ENCODE peak calls at places on chromosomes 4 and X, in ten cellular contexts. V is psoas muscle, X is lung, D is cardiac muscle cell, F is neural progenitor cell, H is K562, O is DND-41, E is HCT116, K is heart left ventricle, U is Panc1. P is an unnamed sample. For H3K9me3, the result is how much of the 10 kb centered on the place peaks cover.

GRCh38 chr4:29326004-29326403 is 1394.2 kb upstream of the PCDH7 start:
- DNase-seq in V (no peak), X (no peak), D (no peak), F (no peak), H (no peak), O (no peak), E (no peak), K (no peak), U (no peak), P (no peak)

GRCh38 chr4:182179105-182179504 is 64.1 kb upstream of the TENM3 start:
- DNase-seq in V (no peak), X (no peak), D (no peak), F (peak), H (no peak), O (no peak), E (no peak), K (no peak), U (no peak), P (no peak)

GRCh38 chrX:80335062-80335830 is 85.0 kb upstream of the TENT5D start:
- DNase-seq in V (peak), X (peak), D (peak), F (peak), H (no peak), O (no peak), E (no peak), K (peak), U (no peak), P (peak)

GRCh38 chrX:133857648-133858269 is 127.6 kb downstream of the GPC3 start:
- DNase-seq in V (no peak), X (no peak), D (no peak), F (no peak), H (no peak), O (no peak), E (no peak), K (no peak), U (no peak), P (no peak)

GRCh38 chr4:83320548-83320947 is 14.1 kb downstream of the HPSE start:
- DNase-seq in V (peak), X (peak), D (no peak), F (no peak), H (no peak), O (peak), E (no peak), K (peak), U (no peak), P (peak)

GRCh38 chr4:124423160-124423559 is 289.4 kb downstream of the ANKRD50 start:
- DNase-seq in V (no peak), X (no peak), D (no peak), F (no peak), H (no peak), O (no peak), E (no peak), K (no peak), U (no peak), P (no peak)

GRCh38 chrX:19070555-19070994 is 51.7 kb downstream of the ADGRG2 start:
- DNase-seq in V (no peak), X (no peak), D (no peak), F (no peak), H (no peak), O (no peak), E (no peak), K (no peak), U (no peak), P (no peak)

GRCh38 chrX:53768451-53769246 is 82.1 kb upstream of the HUWE1 start:
- DNase-seq in V (no peak), X (no peak), D (no peak), F (no peak), H (no peak), O (no peak), E (no peak), K (no peak), U (no peak), P (no peak)

GRCh38 chrX:72714471-72714916 is 388 bp upstream of the PHKA1 start:
- DNase-seq in V (peak), X (peak), D (peak), F (peak), H (no peak), O (no peak), E (peak), K (peak), U (no peak), P (peak)

GRCh38 chr4:122341906-122342305 is 36.9 kb upstream of the ADAD1 start:
- DNase-seq in V (peak), X (no peak), D (no peak), F (no peak), H (no peak), O (no peak), E (no peak), K (no peak), U (no peak), P (no peak)

GRCh38 chr4:57077550-57078311 is 32.5 kb downstream of the IGFBP7 start:
- DNase-seq in V (no peak), X (no peak), D (no peak), F (no peak), H (no peak), O (no peak), E (no peak), K (no peak), U (no peak), P (no peak)

GRCh38 chrX:58025979-58026378 is 115.7 kb upstream of the ZXDA start:
- DNase-seq in V (no peak), X (no peak), D (no peak), F (peak), H (peak), O (peak), E (peak), K (no peak), U (peak), P (no peak)

GRCh38 chr4:106671711-106672110 is 303.1 kb upstream of the GIMD1 start:
- DNase-seq in V (no peak), X (no peak), D (no peak), F (no peak), H (no peak), O (no peak), E (no peak), K (no peak), U (no peak), P (no peak)

GRCh38 chrX:124938715-124939114 is 381.0 kb upstream of the TEX13C start:
- DNase-seq in V (no peak), X (no peak), D (no peak), F (no peak), H (no peak), O (no peak), E (no peak), K (no peak), U (no peak), P (no peak)

GRCh38 chr4:42824278-42824977 is 68.1 kb upstream of the GRXCR1 start:
- DNase-seq in V (no peak), X (peak), D (no peak), F (no peak), H (no peak), O (no peak), E (no peak), K (no peak), U (no peak), P (no peak)

GRCh38 chr4:47485047-47485692 is at the start of gene ATP10D:
- DNase-seq in V (peak), X (peak), D (peak), F (peak), H (peak), O (peak), E (peak), K (peak), U (peak), P (peak)

GRCh38 chr4:136562842-136563241 is 969.5 kb downstream of the PCDH18 start:
- DNase-seq in V (no peak), X (no peak), D (no peak), F (no peak), H (no peak), O (no peak), E (no peak), K (no peak), U (no peak), P (no peak)

GRCh38 chrX:16212024-16212423 is 44.7 kb downstream of the MAGEB17 start:
- DNase-seq in V (no peak), X (no peak), D (no peak), F (no peak), H (no peak), O (no peak), E (no peak), K (no peak), U (no peak), P (no peak)

GRCh38 chr4:113328514-113328913 is 279.1 kb downstream of the ANK2 start:
- DNase-seq in V (no peak), X (no peak), D (no peak), F (peak), H (peak), O (peak), E (no peak), K (no peak), U (no peak), P (no peak)

GRCh38 chr4:5773271-5773555 is 62.2 kb downstream of the EVC start:
- DNase-seq in V (no peak), X (no peak), D (no peak), F (no peak), H (no peak), O (no peak), E (no peak), K (no peak), U (no peak), P (no peak)

GRCh38 chr4:54165438-54165837 is 63.7 kb upstream of the PDGFRA start:
- DNase-seq in V (no peak), X (no peak), D (no peak), F (no peak), H (no peak), O (no peak), E (peak), K (no peak), U (peak), P (no peak)

DNA sequence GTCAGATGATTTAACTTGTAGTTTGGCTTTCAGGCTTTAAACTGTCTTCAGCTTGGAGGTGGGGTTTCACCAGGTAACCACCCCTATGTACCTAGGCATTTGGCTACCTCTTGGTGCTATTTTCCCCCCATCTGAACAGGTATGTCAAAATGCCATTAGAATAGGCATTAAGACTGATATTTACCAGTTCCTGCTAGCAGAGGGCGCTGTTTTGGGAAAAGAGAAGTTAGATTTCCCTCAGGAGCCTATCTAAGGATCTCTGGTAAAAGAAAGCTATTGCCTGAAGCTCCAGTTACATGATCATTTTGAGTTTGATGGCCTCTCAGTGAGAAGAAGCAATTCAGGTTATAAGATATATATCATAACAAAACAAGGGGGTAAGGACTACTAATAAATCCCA is 879.1 kb downstream of the SH3BGRL start:
- DNase-seq in V (no peak), X (no peak), D (peak), F (peak), H (no peak), O (no peak), E (no peak), K (no peak), U (no peak), P (no peak)
- TF ChIP-seq CTCF in V (no peak), X (no peak), D (no peak), F (peak), H (no peak), O (peak), E (no peak), K (no peak), U (no peak), P (no peak)

GRCh38 chr4:13985824-13986223 is 358.3 kb upstream of the BOD1L1 start:
- DNase-seq in V (no peak), X (no peak), D (no peak), F (no peak), H (no peak), O (no peak), E (no peak), K (no peak), U (no peak), P (no peak)
- H3K9me3 ChIP-seq in V (under half), X (under half), D (under half), F (under half), H (under half), O (under half), E (under half), K (under half), U (under half), P (under half)

GRCh38 chr4:184268574-184269160 is 51.0 kb upstream of the ENPP6 start:
- DNase-seq in V (no peak), X (no peak), D (no peak), F (no peak), H (peak), O (no peak), E (no peak), K (no peak), U (no peak), P (no peak)
- H3K4me3 ChIP-seq in V (no peak), X (no peak), D (no peak), F (no peak), H (peak), O (no peak), E (peak), K (no peak), U (peak), P (no peak)

DNA sequence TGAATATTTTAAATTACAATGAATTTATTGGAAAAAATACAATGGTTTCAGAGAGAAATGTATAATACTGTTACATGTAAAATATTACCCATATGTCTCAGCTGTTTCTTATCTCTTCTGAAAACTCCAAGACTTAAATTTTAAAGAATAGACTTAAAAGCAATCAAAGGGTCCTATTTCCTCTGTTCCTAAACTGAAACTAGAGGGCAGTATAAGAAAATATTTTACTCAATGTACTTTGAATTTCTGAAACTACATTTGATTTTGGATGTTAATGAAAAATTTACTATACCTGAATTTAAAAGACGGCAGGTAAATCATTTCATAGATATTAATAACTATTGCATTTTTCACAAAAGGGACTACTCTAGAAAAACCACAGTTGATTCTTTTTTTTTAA is 200.2 kb downstream of the LRBA start:
- DNase-seq in V (no peak), X (no peak), D (no peak), F (no peak), H (no peak), O (no peak), E (no peak), K (no peak), U (no peak), P (no peak)
- TF ChIP-seq CTCF in V (no peak), X (no peak), D (peak), F (no peak), H (no peak), O (peak), E (no peak), K (no peak), U (no peak), P (no peak)